ENCODE peak calls at places on chromosomes 3 and 15, in nine cellular contexts. One of them, this sample, is unnamed.

GRCh38 chr15:71194286-71194685 is 79.0 kb downstream of the THSD4 start:
- DNase-seq in fibroblast of the aortic adventitia: no peak
- DNase-seq in stomach: no peak
- DNase-seq in cardiac fibroblast: no peak
- DNase-seq in kidney epithelial cell: no peak
- DNase-seq in psoas muscle: no peak
- DNase-seq in cardiac muscle cell: no peak
- DNase-seq in DND-41: no peak
- DNase-seq in Peyer's patch: no peak
- DNase-seq in this sample: no peak

GRCh38 chr15:63198752-63199250 is 9.4 kb downstream of the RAB8B start:
- DNase-seq in cardiac muscle cell: no peak
- DNase-seq in cardiac fibroblast: peak
- DNase-seq in psoas muscle: no peak
- DNase-seq in DND-41: no peak
- DNase-seq in Peyer's patch: no peak
- DNase-seq in fibroblast of the aortic adventitia: peak
- DNase-seq in stomach: no peak
- DNase-seq in kidney epithelial cell: no peak
- DNase-seq in this sample: no peak

GRCh38 chr3:193826126-193826795 is 233.3 kb downstream of the OPA1 start:
- DNase-seq in psoas muscle: peak
- DNase-seq in Peyer's patch: no peak
- DNase-seq in DND-41: no peak
- DNase-seq in cardiac muscle cell: no peak
- DNase-seq in kidney epithelial cell: peak
- DNase-seq in stomach: peak
- DNase-seq in cardiac fibroblast: peak
- DNase-seq in fibroblast of the aortic adventitia: peak
- DNase-seq in this sample: no peak

GRCh38 chr15:58517252-58517681 is 85.5 kb downstream of the LIPC start:
- DNase-seq in Peyer's patch: no peak
- DNase-seq in cardiac fibroblast: no peak
- DNase-seq in psoas muscle: no peak
- DNase-seq in fibroblast of the aortic adventitia: no peak
- DNase-seq in stomach: no peak
- DNase-seq in cardiac muscle cell: peak
- DNase-seq in DND-41: peak
- DNase-seq in kidney epithelial cell: no peak
- DNase-seq in this sample: peak

GRCh38 chr3:69086133-69086722 is 1.5 kb downstream of the ARL6IP5 start:
- DNase-seq in cardiac fibroblast: peak
- DNase-seq in stomach: peak
- DNase-seq in fibroblast of the aortic adventitia: peak
- DNase-seq in kidney epithelial cell: peak
- DNase-seq in psoas muscle: peak
- DNase-seq in cardiac muscle cell: peak
- DNase-seq in Peyer's patch: peak
- DNase-seq in DND-41: peak
- DNase-seq in this sample: peak

GRCh38 chr3:4977001-4977888 is 2.0 kb upstream of the BHLHE40 start:
- DNase-seq in cardiac muscle cell: peak
- DNase-seq in stomach: peak
- DNase-seq in psoas muscle: peak
- DNase-seq in fibroblast of the aortic adventitia: peak
- DNase-seq in cardiac fibroblast: peak
- DNase-seq in Peyer's patch: peak
- DNase-seq in kidney epithelial cell: no peak
- DNase-seq in DND-41: peak
- DNase-seq in this sample: no peak

GRCh38 chr15:35450492-35450891 is 95.5 kb downstream of the DPH6 start:
- DNase-seq in kidney epithelial cell: no peak
- DNase-seq in DND-41: no peak
- DNase-seq in cardiac fibroblast: peak
- DNase-seq in stomach: no peak
- DNase-seq in psoas muscle: no peak
- DNase-seq in cardiac muscle cell: no peak
- DNase-seq in Peyer's patch: no peak
- DNase-seq in fibroblast of the aortic adventitia: peak
- DNase-seq in this sample: no peak

GRCh38 chr15:92074646-92075045 is 221.1 kb downstream of the SLCO3A1 start:
- DNase-seq in fibroblast of the aortic adventitia: peak
- DNase-seq in kidney epithelial cell: no peak
- DNase-seq in cardiac fibroblast: peak
- DNase-seq in cardiac muscle cell: peak
- DNase-seq in stomach: no peak
- DNase-seq in DND-41: no peak
- DNase-seq in psoas muscle: peak
- DNase-seq in Peyer's patch: peak
- DNase-seq in this sample: no peak

GRCh38 chr3:169558371-169558770 is 105.1 kb downstream of the MECOM start:
- DNase-seq in cardiac muscle cell: no peak
- DNase-seq in psoas muscle: no peak
- DNase-seq in DND-41: no peak
- DNase-seq in kidney epithelial cell: no peak
- DNase-seq in fibroblast of the aortic adventitia: no peak
- DNase-seq in cardiac fibroblast: no peak
- DNase-seq in Peyer's patch: no peak
- DNase-seq in stomach: no peak
- DNase-seq in this sample: no peak

GRCh38 chr3:169562988-169563774 is 100.3 kb downstream of the MECOM start:
- DNase-seq in cardiac muscle cell: no peak
- DNase-seq in DND-41: no peak
- DNase-seq in stomach: no peak
- DNase-seq in kidney epithelial cell: no peak
- DNase-seq in fibroblast of the aortic adventitia: no peak
- DNase-seq in cardiac fibroblast: peak
- DNase-seq in Peyer's patch: no peak
- DNase-seq in psoas muscle: no peak
- DNase-seq in this sample: peak

GRCh38 chr3:169564883-169565282 is 98.6 kb downstream of the MECOM start:
- DNase-seq in stomach: no peak
- DNase-seq in psoas muscle: no peak
- DNase-seq in fibroblast of the aortic adventitia: no peak
- DNase-seq in kidney epithelial cell: no peak
- DNase-seq in Peyer's patch: no peak
- DNase-seq in cardiac muscle cell: no peak
- DNase-seq in DND-41: no peak
- DNase-seq in cardiac fibroblast: no peak
- DNase-seq in this sample: no peak

GRCh38 chr3:169563775-169564059 is 99.8 kb downstream of the MECOM start:
- DNase-seq in stomach: no peak
- DNase-seq in fibroblast of the aortic adventitia: no peak
- DNase-seq in cardiac muscle cell: no peak
- DNase-seq in psoas muscle: no peak
- DNase-seq in cardiac fibroblast: no peak
- DNase-seq in Peyer's patch: no peak
- DNase-seq in DND-41: no peak
- DNase-seq in kidney epithelial cell: no peak
- DNase-seq in this sample: no peak
- H3K4me3 ChIP-seq in stomach: no peak
- H3K4me3 ChIP-seq in fibroblast of the aortic adventitia: no peak
- H3K4me3 ChIP-seq in cardiac muscle cell: no peak
- H3K4me3 ChIP-seq in psoas muscle: no peak
- H3K4me3 ChIP-seq in cardiac fibroblast: no peak
- H3K4me3 ChIP-seq in Peyer's patch: no peak
- H3K4me3 ChIP-seq in DND-41: no peak
- H3K4me3 ChIP-seq in kidney epithelial cell: no peak
- H3K4me3 ChIP-seq in this sample: no peak

DNA sequence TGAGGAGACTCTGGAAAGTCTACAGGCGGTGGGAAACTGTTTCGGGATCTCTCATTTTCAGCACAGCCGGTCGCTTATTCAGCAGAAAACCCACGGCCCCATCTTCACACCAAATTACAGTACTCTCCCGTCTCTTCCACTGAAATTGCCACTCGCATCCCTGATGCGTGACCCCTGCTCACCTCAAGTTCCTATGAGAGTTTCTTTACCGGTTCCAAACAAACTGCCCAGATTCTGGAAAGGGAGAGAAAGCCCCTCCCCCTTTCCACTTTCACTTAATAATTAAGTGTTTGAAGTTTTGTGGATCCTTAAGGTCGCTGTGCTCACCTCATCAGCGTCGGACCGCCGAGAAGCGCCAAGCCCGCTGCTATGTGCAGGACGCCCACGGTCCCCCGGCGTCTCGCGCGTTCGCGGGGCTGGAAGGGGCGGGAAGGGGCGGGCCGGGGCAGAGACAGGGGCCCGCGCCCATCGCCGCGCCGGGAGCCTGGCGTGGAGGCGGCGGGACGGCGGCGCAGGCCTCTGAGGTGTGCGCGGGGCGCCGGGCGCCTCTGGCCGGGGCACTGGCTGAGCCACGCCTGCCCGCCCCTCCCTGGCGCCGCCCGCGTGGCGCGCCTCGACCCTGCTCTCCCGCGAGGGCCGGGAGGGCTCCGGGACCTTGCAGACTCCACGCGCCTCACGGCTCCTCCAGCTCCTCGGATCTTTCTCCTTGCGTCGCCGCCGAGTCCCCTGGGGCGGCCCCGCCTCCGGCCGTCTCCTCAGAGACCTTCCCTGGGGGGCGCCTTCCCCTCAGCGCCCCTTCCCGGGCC is at the start of gene GPR156:
- DNase-seq in kidney epithelial cell: no peak
- DNase-seq in cardiac fibroblast: peak
- DNase-seq in psoas muscle: peak
- DNase-seq in fibroblast of the aortic adventitia: no peak
- DNase-seq in Peyer's patch: no peak
- DNase-seq in cardiac muscle cell: peak
- DNase-seq in DND-41: no peak
- DNase-seq in stomach: no peak
- DNase-seq in this sample: no peak
- H3K4me3 ChIP-seq in kidney epithelial cell: peak
- H3K4me3 ChIP-seq in cardiac fibroblast: peak
- H3K4me3 ChIP-seq in psoas muscle: peak
- H3K4me3 ChIP-seq in fibroblast of the aortic adventitia: peak
- H3K4me3 ChIP-seq in Peyer's patch: peak
- H3K4me3 ChIP-seq in cardiac muscle cell: peak
- H3K4me3 ChIP-seq in DND-41: no peak
- H3K4me3 ChIP-seq in stomach: peak
- H3K4me3 ChIP-seq in this sample: no peak

GRCh38 chr15:84752195-84752594 is 3.8 kb downstream of the ZNF592 start:
- DNase-seq in stomach: no peak
- DNase-seq in fibroblast of the aortic adventitia: no peak
- DNase-seq in cardiac fibroblast: no peak
- DNase-seq in kidney epithelial cell: no peak
- DNase-seq in psoas muscle: no peak
- DNase-seq in DND-41: no peak
- DNase-seq in cardiac muscle cell: no peak
- DNase-seq in Peyer's patch: no peak
- DNase-seq in this sample: no peak

GRCh38 chr15:84752700-84753099 is 4.3 kb downstream of the ZNF592 start:
- DNase-seq in fibroblast of the aortic adventitia: peak
- DNase-seq in stomach: no peak
- DNase-seq in DND-41: no peak
- DNase-seq in cardiac fibroblast: peak
- DNase-seq in Peyer's patch: no peak
- DNase-seq in kidney epithelial cell: no peak
- DNase-seq in cardiac muscle cell: no peak
- DNase-seq in psoas muscle: no peak
- DNase-seq in this sample: no peak

GRCh38 chr15:84749111-84749991 is 959 bp downstream of the ZNF592 start:
- DNase-seq in psoas muscle: peak
- DNase-seq in cardiac muscle cell: peak
- DNase-seq in stomach: peak
- DNase-seq in fibroblast of the aortic adventitia: peak
- DNase-seq in DND-41: peak
- DNase-seq in kidney epithelial cell: no peak
- DNase-seq in cardiac fibroblast: peak
- DNase-seq in Peyer's patch: peak
- DNase-seq in this sample: peak

GRCh38 chr15:84748274-84749110 is at the start of gene ZNF592:
- DNase-seq in stomach: peak
- DNase-seq in fibroblast of the aortic adventitia: peak
- DNase-seq in DND-41: peak
- DNase-seq in cardiac muscle cell: peak
- DNase-seq in psoas muscle: peak
- DNase-seq in kidney epithelial cell: no peak
- DNase-seq in cardiac fibroblast: peak
- DNase-seq in Peyer's patch: peak
- DNase-seq in this sample: no peak

DNA sequence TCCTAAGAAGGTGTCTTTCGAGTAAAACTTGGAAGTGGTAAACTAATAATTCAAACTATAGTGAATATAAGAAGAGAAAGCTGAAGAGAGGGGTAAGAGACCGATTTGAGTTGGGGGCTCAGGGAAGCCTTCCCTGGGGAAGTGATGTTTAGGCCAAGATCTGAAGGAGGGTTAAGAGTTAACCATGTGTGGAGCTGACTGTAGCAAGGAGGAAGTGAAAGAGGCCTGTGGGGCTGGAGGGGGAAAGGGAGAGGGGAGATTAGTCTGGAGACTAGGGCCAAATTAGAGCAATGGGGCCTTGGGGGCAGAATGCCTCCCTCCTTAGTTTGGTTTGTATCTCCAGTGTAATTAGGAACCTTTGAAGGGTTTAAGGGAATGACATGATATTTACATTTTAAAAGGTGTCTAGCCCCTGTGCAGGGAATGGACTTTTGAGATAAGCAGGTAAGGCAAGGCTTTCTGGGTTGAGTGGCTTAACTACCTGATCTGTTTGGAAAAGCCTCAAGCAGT is 2.2 kb downstream of the ZNF592 start:
- DNase-seq in stomach: no peak
- DNase-seq in Peyer's patch: peak
- DNase-seq in kidney epithelial cell: no peak
- DNase-seq in fibroblast of the aortic adventitia: no peak
- DNase-seq in cardiac fibroblast: no peak
- DNase-seq in cardiac muscle cell: no peak
- DNase-seq in DND-41: no peak
- DNase-seq in psoas muscle: no peak
- DNase-seq in this sample: no peak
- H3K4me3 ChIP-seq in stomach: peak
- H3K4me3 ChIP-seq in Peyer's patch: no peak
- H3K4me3 ChIP-seq in kidney epithelial cell: peak
- H3K4me3 ChIP-seq in fibroblast of the aortic adventitia: peak
- H3K4me3 ChIP-seq in cardiac fibroblast: peak
- H3K4me3 ChIP-seq in cardiac muscle cell: no peak
- H3K4me3 ChIP-seq in DND-41: no peak
- H3K4me3 ChIP-seq in psoas muscle: peak
- H3K4me3 ChIP-seq in this sample: no peak

DNA sequence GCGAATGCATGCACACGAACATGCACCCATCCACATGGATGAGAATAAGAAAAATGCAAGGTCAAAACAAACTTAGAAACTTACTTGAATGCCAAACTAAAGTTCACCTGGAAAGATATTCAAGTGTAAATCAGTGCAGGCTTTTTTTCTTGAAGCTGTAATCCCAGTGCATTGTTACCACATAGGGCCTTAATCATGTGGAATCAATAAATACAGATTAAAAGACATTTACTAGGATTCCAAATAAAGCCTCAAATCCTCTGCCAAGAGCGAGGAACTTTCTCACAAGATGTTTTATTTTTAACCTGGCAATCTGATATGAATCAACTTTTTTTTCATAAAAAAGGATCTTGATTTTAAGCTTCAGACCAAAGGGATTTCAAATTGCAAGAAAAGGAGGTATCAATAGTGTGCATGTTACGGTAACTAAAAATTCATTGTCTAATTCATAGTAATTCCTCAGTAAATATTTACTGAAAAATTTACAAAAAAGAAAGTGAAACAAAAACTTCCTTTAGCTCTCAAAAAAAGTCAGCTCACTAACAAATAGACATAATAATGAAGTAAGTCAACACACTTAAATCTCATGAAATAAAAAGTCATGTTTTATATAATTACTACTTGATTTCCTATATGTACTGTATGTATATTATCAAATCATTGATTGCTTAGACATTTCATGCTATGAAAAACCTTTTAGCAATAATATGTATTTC is 978.6 kb downstream of the PLOD2 start:
- DNase-seq in psoas muscle: no peak
- DNase-seq in fibroblast of the aortic adventitia: peak
- DNase-seq in cardiac fibroblast: no peak
- DNase-seq in DND-41: no peak
- DNase-seq in stomach: no peak
- DNase-seq in cardiac muscle cell: no peak
- DNase-seq in Peyer's patch: no peak
- DNase-seq in kidney epithelial cell: no peak
- DNase-seq in this sample: no peak
- H3K4me3 ChIP-seq in psoas muscle: peak
- H3K4me3 ChIP-seq in fibroblast of the aortic adventitia: peak
- H3K4me3 ChIP-seq in cardiac fibroblast: no peak
- H3K4me3 ChIP-seq in DND-41: no peak
- H3K4me3 ChIP-seq in stomach: no peak
- H3K4me3 ChIP-seq in cardiac muscle cell: no peak
- H3K4me3 ChIP-seq in Peyer's patch: no peak
- H3K4me3 ChIP-seq in kidney epithelial cell: no peak
- H3K4me3 ChIP-seq in this sample: no peak

This sample was measured in Jurkat, Clone E6-1.